ENCODE peak calls at places on chromosomes 1 and 21, in nine cellular contexts. One of them, this sample, is unnamed.
A peak's percentile ranks its signal among the peaks of the same experiment; 100 is the strongest.

GRCh38 chr1:244436336-244437102 is 15.2 kb downstream of the ADSS2 start:
- DNase-seq in suprapubic skin: no peak
- DNase-seq in HepG2: no peak
- DNase-seq in upper lobe of left lung: no peak
- DNase-seq in H1: no peak
- DNase-seq in sigmoid colon: no peak
- DNase-seq in GM12878: no peak
- DNase-seq in stomach: no peak
- DNase-seq in K562: no peak
- DNase-seq in this sample: no peak

GRCh38 chr1:153399401-153400055 is 8.7 kb upstream of the S100A8 start:
- DNase-seq in suprapubic skin: no peak
- DNase-seq in HepG2: no peak
- DNase-seq in upper lobe of left lung: no peak
- DNase-seq in H1: peak; percentile 35
- DNase-seq in sigmoid colon: no peak
- DNase-seq in GM12878: no peak
- DNase-seq in stomach: no peak
- DNase-seq in K562: no peak
- DNase-seq in this sample: no peak

GRCh38 chr1:213297021-213297420 is 246.0 kb downstream of the RPS6KC1 start:
- DNase-seq in suprapubic skin: no peak
- DNase-seq in HepG2: no peak
- DNase-seq in upper lobe of left lung: no peak
- DNase-seq in H1: no peak
- DNase-seq in sigmoid colon: no peak
- DNase-seq in GM12878: no peak
- DNase-seq in stomach: no peak
- DNase-seq in K562: no peak
- DNase-seq in this sample: no peak

GRCh38 chr1:5847013-5847654 is 145.1 kb downstream of the NPHP4 start:
- DNase-seq in suprapubic skin: no peak
- DNase-seq in HepG2: no peak
- DNase-seq in upper lobe of left lung: peak; percentile 46
- DNase-seq in H1: peak; percentile 84
- DNase-seq in sigmoid colon: no peak
- DNase-seq in GM12878: no peak
- DNase-seq in stomach: no peak
- DNase-seq in K562: peak; percentile 78
- DNase-seq in this sample: no peak

GRCh38 chr1:20355101-20355827 is 64.6 kb downstream of the VWA5B1 start:
- DNase-seq in suprapubic skin: no peak
- DNase-seq in HepG2: no peak
- DNase-seq in upper lobe of left lung: no peak
- DNase-seq in H1: no peak
- DNase-seq in sigmoid colon: no peak
- DNase-seq in GM12878: no peak
- DNase-seq in stomach: no peak
- DNase-seq in K562: no peak
- DNase-seq in this sample: no peak

GRCh38 chr21:35226302-35226701 is 177.2 kb upstream of the RUNX1 start:
- DNase-seq in suprapubic skin: no peak
- DNase-seq in HepG2: peak; percentile 24
- DNase-seq in upper lobe of left lung: no peak
- DNase-seq in H1: no peak
- DNase-seq in sigmoid colon: no peak
- DNase-seq in GM12878: no peak
- DNase-seq in stomach: peak; percentile 45
- DNase-seq in K562: no peak
- DNase-seq in this sample: no peak

GRCh38 chr1:19483691-19484090 is 1.6 kb downstream of the CAPZB start:
- DNase-seq in suprapubic skin: no peak
- DNase-seq in HepG2: no peak
- DNase-seq in upper lobe of left lung: no peak
- DNase-seq in H1: no peak
- DNase-seq in sigmoid colon: no peak
- DNase-seq in GM12878: no peak
- DNase-seq in stomach: no peak
- DNase-seq in K562: no peak
- DNase-seq in this sample: no peak

GRCh38 chr21:16572032-16572431 is 842.2 kb downstream of the USP25 start:
- DNase-seq in suprapubic skin: no peak
- DNase-seq in HepG2: no peak
- DNase-seq in upper lobe of left lung: no peak
- DNase-seq in H1: no peak
- DNase-seq in sigmoid colon: no peak
- DNase-seq in GM12878: no peak
- DNase-seq in stomach: no peak
- DNase-seq in K562: no peak
- DNase-seq in this sample: no peak

GRCh38 chr1:161305872-161306519 is 3.8 kb downstream of the MPZ start:
- DNase-seq in suprapubic skin: peak; percentile 84
- DNase-seq in HepG2: peak; percentile 47
- DNase-seq in upper lobe of left lung: peak; percentile 88
- DNase-seq in H1: peak; percentile 97
- DNase-seq in sigmoid colon: peak; percentile 90
- DNase-seq in GM12878: peak; percentile 65
- DNase-seq in stomach: peak; percentile 90
- DNase-seq in K562: peak; percentile 94
- DNase-seq in this sample: peak; percentile 91

GRCh38 chr21:44901391-44902074 is 19.2 kb downstream of the ITGB2 start:
- DNase-seq in suprapubic skin: no peak
- DNase-seq in HepG2: no peak
- DNase-seq in upper lobe of left lung: peak; percentile 62
- DNase-seq in H1: no peak
- DNase-seq in sigmoid colon: no peak
- DNase-seq in GM12878: no peak
- DNase-seq in stomach: no peak
- DNase-seq in K562: no peak
- DNase-seq in this sample: no peak

GRCh38 chr1:115466433-115466832 is 128.4 kb upstream of the NGF start:
- DNase-seq in suprapubic skin: no peak
- DNase-seq in HepG2: no peak
- DNase-seq in upper lobe of left lung: peak; percentile 2
- DNase-seq in H1: no peak
- DNase-seq in sigmoid colon: no peak
- DNase-seq in GM12878: no peak
- DNase-seq in stomach: no peak
- DNase-seq in K562: peak; percentile 30
- DNase-seq in this sample: no peak

GRCh38 chr1:151947140-151947539 is 37.8 kb upstream of the THEM4 start:
- DNase-seq in suprapubic skin: no peak
- DNase-seq in HepG2: no peak
- DNase-seq in upper lobe of left lung: no peak
- DNase-seq in H1: no peak
- DNase-seq in sigmoid colon: no peak
- DNase-seq in GM12878: no peak
- DNase-seq in stomach: no peak
- DNase-seq in K562: no peak
- DNase-seq in this sample: no peak

GRCh38 chr1:183812686-183813569 is 8.0 kb downstream of the RGL1 start:
- DNase-seq in suprapubic skin: no peak
- DNase-seq in HepG2: peak; percentile 82
- DNase-seq in upper lobe of left lung: no peak
- DNase-seq in H1: no peak
- DNase-seq in sigmoid colon: no peak
- DNase-seq in GM12878: no peak
- DNase-seq in stomach: no peak
- DNase-seq in K562: no peak
- DNase-seq in this sample: no peak

GRCh38 chr1:205774277-205775014 is 836 bp downstream of the RAB29 start:
- DNase-seq in suprapubic skin: no peak
- DNase-seq in HepG2: peak; percentile 35
- DNase-seq in upper lobe of left lung: no peak
- DNase-seq in H1: peak; percentile 59
- DNase-seq in sigmoid colon: no peak
- DNase-seq in GM12878: peak; percentile 58
- DNase-seq in stomach: no peak
- DNase-seq in K562: peak; percentile 56
- DNase-seq in this sample: peak; percentile 40

GRCh38 chr1:43414634-43415223 is 25.0 kb downstream of the SZT2 start:
- DNase-seq in suprapubic skin: no peak
- DNase-seq in HepG2: peak; percentile 62
- DNase-seq in upper lobe of left lung: no peak
- DNase-seq in H1: peak; percentile 85
- DNase-seq in sigmoid colon: no peak
- DNase-seq in GM12878: no peak
- DNase-seq in stomach: peak; percentile 67
- DNase-seq in K562: peak; percentile 82
- DNase-seq in this sample: peak; percentile 66

DNA sequence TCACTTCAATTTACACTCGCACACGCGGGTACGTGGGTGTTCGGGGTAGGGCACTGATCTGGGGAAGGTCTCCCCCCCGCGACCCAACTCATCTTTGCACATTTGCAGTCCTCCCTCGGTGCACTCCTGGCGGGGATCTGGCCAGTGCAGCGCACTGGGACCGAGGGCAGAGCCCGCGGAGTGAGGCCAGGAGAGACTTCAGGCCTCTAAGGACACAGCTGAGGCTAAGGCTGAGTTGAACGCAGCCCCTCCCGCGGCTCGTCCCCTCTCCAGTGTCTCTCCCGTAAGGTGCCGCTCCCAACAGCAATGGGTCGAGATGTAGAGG is 939 bp upstream of the NCAM2 start:
- DNase-seq in suprapubic skin: no peak
- DNase-seq in HepG2: no peak
- DNase-seq in upper lobe of left lung: peak; percentile 47
- DNase-seq in H1: peak; percentile 53
- DNase-seq in sigmoid colon: no peak
- DNase-seq in GM12878: no peak
- DNase-seq in stomach: no peak
- DNase-seq in K562: no peak
- DNase-seq in this sample: no peak
- TF ChIP-seq EP300 in suprapubic skin: no peak
- TF ChIP-seq EP300 in HepG2: no peak
- TF ChIP-seq EP300 in upper lobe of left lung: no peak
- TF ChIP-seq EP300 in H1: no peak
- TF ChIP-seq EP300 in sigmoid colon: no peak
- TF ChIP-seq EP300 in GM12878: no peak
- TF ChIP-seq EP300 in stomach: no peak
- TF ChIP-seq EP300 in K562: no peak
- TF ChIP-seq EP300 in this sample: no peak

DNA sequence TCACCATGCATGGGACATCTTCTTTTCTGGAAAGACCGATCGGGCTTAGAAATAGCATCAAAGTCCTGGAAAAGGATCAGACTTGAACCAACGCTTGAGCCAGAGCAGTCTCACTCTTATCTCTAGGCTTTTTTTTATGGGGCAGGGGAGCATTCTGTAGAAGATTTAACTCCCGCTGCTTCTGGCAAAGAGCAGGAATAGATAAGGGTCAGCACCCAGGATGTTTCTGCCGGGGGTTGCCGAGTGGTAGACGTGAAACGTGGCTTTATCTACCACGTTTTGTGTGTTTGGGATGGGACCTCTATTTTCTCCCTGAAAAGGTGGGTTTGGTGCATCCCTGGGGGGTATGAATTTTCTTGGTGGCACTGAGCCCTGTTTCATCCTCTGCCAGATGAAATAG is 18.8 kb downstream of the SPSB1 start:
- DNase-seq in suprapubic skin: no peak
- DNase-seq in HepG2: no peak
- DNase-seq in upper lobe of left lung: no peak
- DNase-seq in H1: no peak
- DNase-seq in sigmoid colon: no peak
- DNase-seq in GM12878: no peak
- DNase-seq in stomach: no peak
- DNase-seq in K562: peak; percentile 45
- DNase-seq in this sample: no peak
- TF ChIP-seq POLR2AphosphoS5 in suprapubic skin: no peak
- TF ChIP-seq POLR2AphosphoS5 in HepG2: no peak
- TF ChIP-seq POLR2AphosphoS5 in upper lobe of left lung: no peak
- TF ChIP-seq POLR2AphosphoS5 in H1: no peak
- TF ChIP-seq POLR2AphosphoS5 in sigmoid colon: no peak
- TF ChIP-seq POLR2AphosphoS5 in GM12878: no peak
- TF ChIP-seq POLR2AphosphoS5 in stomach: no peak
- TF ChIP-seq POLR2AphosphoS5 in K562: no peak
- TF ChIP-seq POLR2AphosphoS5 in this sample: no peak

DNA sequence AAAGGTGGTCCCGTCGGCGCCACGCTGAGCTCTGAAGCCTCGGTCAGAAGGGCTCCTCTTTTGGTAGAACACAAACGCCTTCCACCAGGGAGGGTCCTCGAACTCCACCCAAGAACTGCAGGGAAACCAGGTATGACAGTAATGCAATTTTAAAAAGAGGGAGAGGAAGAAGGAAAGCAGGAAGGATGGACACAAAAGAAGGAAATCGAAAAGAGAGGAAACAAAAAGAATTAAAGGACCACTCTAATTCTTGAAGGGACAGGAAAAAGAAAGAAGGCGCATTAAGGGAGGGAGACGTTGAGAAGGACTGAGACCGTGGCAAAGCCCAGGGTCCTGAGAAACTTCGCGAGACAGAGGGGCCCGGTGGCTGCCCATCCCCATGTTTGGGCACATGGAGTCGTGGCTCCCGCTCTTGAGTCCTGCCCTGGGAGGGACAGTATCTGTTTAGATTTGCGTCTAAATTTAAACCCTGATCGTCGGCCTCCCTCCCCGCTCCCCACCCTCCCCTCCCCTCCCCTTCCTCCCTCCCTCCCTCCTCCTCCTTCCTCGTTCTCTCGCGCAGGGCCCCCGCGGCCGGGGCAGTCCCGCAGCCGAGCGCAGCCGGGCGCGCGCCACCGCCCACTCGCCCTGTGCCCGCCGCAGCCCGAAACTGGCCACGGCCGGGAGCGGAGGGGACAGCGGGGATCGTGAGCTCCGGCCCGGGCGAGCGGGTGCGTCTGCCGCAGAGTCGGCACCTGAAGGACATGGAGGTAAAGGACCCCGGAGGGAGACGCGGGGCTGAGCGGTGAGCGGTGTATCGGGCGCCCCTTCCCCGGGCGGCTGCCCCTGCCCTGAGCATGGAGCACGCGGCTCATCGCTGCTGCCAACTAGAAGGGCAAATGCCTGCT is at the start of gene RCSD1:
- DNase-seq in suprapubic skin: no peak
- DNase-seq in HepG2: no peak
- DNase-seq in upper lobe of left lung: peak; percentile 92
- DNase-seq in H1: peak; percentile 68
- DNase-seq in sigmoid colon: no peak
- DNase-seq in GM12878: no peak
- DNase-seq in stomach: peak; percentile 47
- DNase-seq in K562: peak; percentile 87
- DNase-seq in this sample: peak; percentile 56
- TF ChIP-seq EP300 in suprapubic skin: no peak
- TF ChIP-seq EP300 in HepG2: no peak
- TF ChIP-seq EP300 in upper lobe of left lung: no peak
- TF ChIP-seq EP300 in H1: no peak
- TF ChIP-seq EP300 in sigmoid colon: no peak
- TF ChIP-seq EP300 in GM12878: no peak
- TF ChIP-seq EP300 in stomach: no peak
- TF ChIP-seq EP300 in K562: peak; percentile 59
- TF ChIP-seq EP300 in this sample: no peak

GRCh38 chr21:39525601-39526000 is 73.8 kb downstream of the SH3BGR start:
- DNase-seq in suprapubic skin: no peak
- DNase-seq in HepG2: no peak
- DNase-seq in upper lobe of left lung: peak; percentile 22
- DNase-seq in H1: no peak
- DNase-seq in sigmoid colon: no peak
- DNase-seq in GM12878: no peak
- DNase-seq in stomach: no peak
- DNase-seq in K562: no peak
- DNase-seq in this sample: no peak
- TF ChIP-seq POLR2AphosphoS5 in suprapubic skin: no peak
- TF ChIP-seq POLR2AphosphoS5 in HepG2: no peak
- TF ChIP-seq POLR2AphosphoS5 in upper lobe of left lung: no peak
- TF ChIP-seq POLR2AphosphoS5 in H1: no peak
- TF ChIP-seq POLR2AphosphoS5 in sigmoid colon: no peak
- TF ChIP-seq POLR2AphosphoS5 in GM12878: no peak
- TF ChIP-seq POLR2AphosphoS5 in stomach: no peak
- TF ChIP-seq POLR2AphosphoS5 in K562: no peak
- TF ChIP-seq POLR2AphosphoS5 in this sample: no peak

This sample was measured in transverse colon.